ENCODE peak calls at places on chromosome 1, in nine cellular contexts. G, L, T, W, S, X, F, O and D are unnamed samples.

GRCh38 chr1:108734176-108734865 is 12.2 kb upstream of the STXBP3 start:
- DNase-seq in F (no peak), T (no peak), L (no peak), X (no peak), W (no peak), G (no peak), S (no peak), O (no peak), D (no peak)

GRCh38 chr1:29395724-29396437 is 159.6 kb downstream of the PTPRU start:
- DNase-seq in X (no peak), G (no peak), W (no peak), S (no peak), F (no peak), L (peak; percentile 89), T (no peak), O (no peak), D (no peak)

GRCh38 chr1:114757455-114758250 is at the start of gene CSDE1:
- DNase-seq in F (peak; percentile 98), L (peak; percentile 98), T (peak; percentile 99), G (peak; percentile 98), O (peak; percentile 99), S (peak; percentile 98), X (peak; percentile 94), W (peak; percentile 96), D (peak; percentile 97)

GRCh38 chr1:202046227-202046626 is 35.8 kb downstream of the ELF3 start:
- DNase-seq in W (no peak), F (no peak), T (no peak), X (no peak), O (peak; percentile 88), S (no peak), L (no peak), G (no peak), D (peak; percentile 96)

GRCh38 chr1:206455681-206456344 is 14.5 kb upstream of the IKBKE start:
- DNase-seq in X (no peak), G (no peak), S (no peak), F (no peak), O (no peak), L (no peak), T (no peak), W (no peak), D (no peak)

GRCh38 chr1:39617488-39618049 is 21.9 kb downstream of the HEYL start:
- DNase-seq in L (no peak), F (no peak), W (no peak), G (no peak), T (no peak), X (no peak), O (no peak), S (no peak), D (no peak)

GRCh38 chr1:185720633-185721272 is 13.4 kb upstream of the HMCN1 start:
- DNase-seq in W (peak; percentile 58), S (no peak), X (no peak), F (peak; percentile 35), G (no peak), L (no peak), O (no peak), T (no peak), D (no peak)

GRCh38 chr1:209048961-209049669 is 534.4 kb upstream of the CAMK1G start:
- DNase-seq in G (no peak), L (peak; percentile 88), W (no peak), S (no peak), X (no peak), F (no peak), O (no peak), T (no peak), D (no peak)

GRCh38 chr1:159056069-159056698 is 20.4 kb downstream of the AIM2 start:
- DNase-seq in S (no peak), X (no peak), T (no peak), W (no peak), G (no peak), L (no peak), F (no peak), O (no peak), D (no peak)

GRCh38 chr1:242057745-242058115 is 58.8 kb upstream of the MAP1LC3C start:
- DNase-seq in L (no peak), G (no peak), T (no peak), S (no peak), F (no peak), O (no peak), X (no peak), W (no peak), D (no peak)

DNA sequence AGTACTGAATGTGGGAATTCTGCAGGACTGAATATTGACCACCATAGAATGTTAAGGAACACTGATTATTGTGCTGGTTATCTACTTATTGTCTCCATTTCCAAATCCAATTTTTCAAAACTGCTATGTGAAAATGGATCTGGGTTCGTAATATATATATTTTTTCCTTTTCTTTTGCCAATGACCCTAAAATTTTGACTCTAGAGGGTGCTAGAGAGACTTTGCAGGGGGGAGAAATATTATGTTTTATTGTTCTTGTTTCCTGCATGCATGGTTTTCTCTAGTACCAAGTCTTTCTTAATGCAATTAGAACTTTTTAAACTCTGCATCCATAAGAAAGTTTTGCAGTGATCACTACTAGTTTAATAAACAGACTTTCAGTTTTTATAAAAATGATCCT is 1256.9 kb downstream of the BRINP3 start:
- DNase-seq in X (no peak), S (no peak), F (no peak), W (peak; percentile 6), T (no peak), L (no peak), O (no peak), G (no peak), D (no peak)
- TF ChIP-seq CTCF in X (no peak), S (no peak), F (peak; percentile 54), W (peak; percentile 45), T (no peak), L (no peak), O (no peak), G (no peak), D (no peak)

DNA sequence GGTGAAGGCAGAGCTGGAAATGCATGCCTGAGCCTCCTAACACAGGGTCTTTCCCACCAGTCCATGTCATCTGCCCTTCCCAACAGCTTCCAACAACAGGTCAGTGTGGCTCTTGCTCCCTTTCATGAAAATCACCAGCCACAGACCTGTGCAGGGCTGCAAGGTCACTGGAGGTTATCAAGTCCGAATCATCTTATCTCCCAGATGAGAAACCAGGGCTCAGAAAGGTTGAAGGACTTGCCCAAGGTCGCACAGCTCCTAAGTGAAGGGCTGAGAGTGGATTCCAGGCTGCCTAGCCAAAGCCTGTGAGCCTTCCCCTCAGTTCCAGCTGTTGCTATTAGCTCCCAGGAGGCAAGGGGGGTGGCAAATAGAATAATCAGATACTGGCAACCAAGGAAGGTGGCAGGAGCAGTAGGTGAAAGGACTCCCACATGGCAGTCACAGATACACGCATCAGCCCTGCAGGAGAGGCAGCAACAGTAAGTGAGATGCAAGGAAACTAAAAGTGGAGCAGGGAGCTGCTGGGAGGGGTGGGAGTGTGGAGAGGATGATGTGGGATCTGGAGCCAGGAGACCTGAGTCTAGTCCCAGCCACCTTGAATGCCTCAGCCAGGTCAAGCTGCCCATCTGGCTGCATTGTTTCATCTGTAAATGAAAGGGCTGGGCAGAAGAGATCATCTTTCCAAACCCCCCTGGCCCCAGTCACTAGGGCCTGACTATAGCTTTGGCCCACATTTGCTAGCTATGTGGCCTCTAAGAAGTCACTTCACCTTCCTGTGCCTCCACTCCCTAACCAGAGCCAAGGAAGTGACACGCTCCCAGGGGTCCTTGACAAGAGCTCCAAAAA is 74.1 kb downstream of the SSBP3 start:
- DNase-seq in G (no peak), T (no peak), O (no peak), W (no peak), S (no peak), L (no peak), F (no peak), X (no peak), D (no peak)
- H3K27ac ChIP-seq in G (peak overlapping the region; percentile 80), T (peak overlapping the region; percentile 6), O (no peak overlapping the region), W (no peak overlapping the region), S (peak overlapping the region; percentile 37), L (peak overlapping the region; percentile 86), F (no peak overlapping the region), X (no peak overlapping the region), D (peak overlapping the region; percentile 70)

GRCh38 chr1:6174621-6175410 is 5.3 kb downstream of the CHD5 start:
- DNase-seq in F (no peak), O (no peak), L (no peak), G (no peak), W (no peak), T (no peak), X (no peak), S (no peak), D (no peak)
- H3K4me3 ChIP-seq in F (no peak overlapping the region), O (no peak overlapping the region), L (no peak overlapping the region), G (no peak overlapping the region), W (no peak overlapping the region), T (no peak overlapping the region), X (no peak overlapping the region), S (no peak overlapping the region), D (no peak overlapping the region)

GRCh38 chr1:14392161-14392886 is 206.2 kb upstream of the KAZN start:
- DNase-seq in T (no peak), X (no peak), S (no peak), W (no peak), L (peak; percentile 74), G (no peak), O (no peak), F (no peak), D (no peak)
- TF ChIP-seq CTCF in T (no peak), X (no peak), S (no peak), W (no peak), L (no peak), G (no peak), O (no peak), F (no peak), D (no peak)

DNA sequence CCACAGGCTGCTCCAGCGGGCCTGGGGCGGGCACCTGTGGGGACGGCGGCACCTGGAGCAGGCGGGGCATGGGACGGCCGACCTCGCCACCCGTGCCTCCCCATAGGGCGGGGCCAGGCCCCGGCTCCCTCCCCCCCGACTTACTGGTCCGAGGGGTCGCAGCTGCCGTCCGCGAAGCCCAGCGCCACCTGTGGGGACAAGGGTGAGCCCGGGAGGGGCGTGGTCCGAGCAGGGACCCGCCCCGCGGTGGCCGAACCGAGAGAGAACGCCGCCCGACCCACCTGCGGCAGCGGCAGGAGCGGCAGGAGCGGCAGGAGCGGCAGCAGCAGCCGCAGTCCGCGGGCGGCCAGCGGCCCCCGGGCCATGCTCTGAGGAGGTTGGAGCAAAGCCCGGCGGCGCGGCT is at the start of gene TMEM52:
- DNase-seq in S (no peak), L (no peak), T (no peak), G (no peak), F (no peak), X (peak; percentile 16), W (no peak), O (no peak), D (peak; percentile 60)
- H3K27ac ChIP-seq in S (peak within 1 kb of the TSS; percentile 24), L (peak within 1 kb of the TSS; percentile 79), T (peak within 1 kb of the TSS; percentile 61), G (peak within 1 kb of the TSS; percentile 57), F (peak within 1 kb of the TSS; percentile 79), X (no peak within 1 kb of the TSS), W (peak within 1 kb of the TSS; percentile 37), O (peak within 1 kb of the TSS; percentile 57), D (peak within 1 kb of the TSS; percentile 54)

GRCh38 chr1:220895412-220895946 is 16.2 kb downstream of the HLX start:
- DNase-seq in S (no peak), W (no peak), T (no peak), X (no peak), L (no peak), F (no peak), O (no peak), G (no peak), D (no peak)
- H3K4me3 ChIP-seq in S (no peak overlapping the region), W (no peak overlapping the region), T (no peak overlapping the region), X (no peak overlapping the region), L (no peak overlapping the region), F (no peak overlapping the region), O (no peak overlapping the region), G (no peak overlapping the region), D (no peak overlapping the region)